ENCODE peak calls at places on chromosome 12, in seven cellular contexts. One of them, this sample, is unnamed.

GRCh38 chr12:50597200-50598195 is 92.7 kb downstream of the DIP2B start:
- DNase-seq in HepG2: no peak
- DNase-seq in T47D: no peak
- DNase-seq in H1: no peak
- DNase-seq in SK-N-SH: no peak
- DNase-seq in GM12878: peak
- DNase-seq in K562: peak
- DNase-seq in this sample: peak

GRCh38 chr12:50765325-50765911 is 1.5 kb downstream of the ATF1 start:
- DNase-seq in HepG2: peak
- DNase-seq in H1: no peak
- DNase-seq in T47D: peak
- DNase-seq in K562: peak
- DNase-seq in SK-N-SH: peak
- DNase-seq in GM12878: no peak
- DNase-seq in this sample: no peak

GRCh38 chr12:21001778-21002177 is 129.2 kb upstream of the SLCO1B1 start:
- DNase-seq in HepG2: no peak
- DNase-seq in H1: no peak
- DNase-seq in SK-N-SH: no peak
- DNase-seq in K562: no peak
- DNase-seq in GM12878: no peak
- DNase-seq in T47D: no peak
- DNase-seq in this sample: no peak

GRCh38 chr12:84497819-84498218 is 414.8 kb downstream of the SLC6A15 start:
- DNase-seq in SK-N-SH: no peak
- DNase-seq in H1: no peak
- DNase-seq in GM12878: no peak
- DNase-seq in K562: no peak
- DNase-seq in HepG2: peak
- DNase-seq in T47D: peak
- DNase-seq in this sample: peak

GRCh38 chr12:31582155-31582554 is 8.8 kb downstream of the DENND5B start:
- DNase-seq in SK-N-SH: no peak
- DNase-seq in HepG2: no peak
- DNase-seq in GM12878: no peak
- DNase-seq in H1: no peak
- DNase-seq in T47D: no peak
- DNase-seq in K562: no peak
- DNase-seq in this sample: no peak

GRCh38 chr12:80441921-80442320 is 2.1 kb upstream of the PTPRQ start:
- DNase-seq in T47D: peak
- DNase-seq in K562: no peak
- DNase-seq in GM12878: no peak
- DNase-seq in HepG2: no peak
- DNase-seq in H1: no peak
- DNase-seq in SK-N-SH: no peak
- DNase-seq in this sample: no peak

GRCh38 chr12:12503384-12504078 is 59.1 kb downstream of the DUSP16 start:
- DNase-seq in SK-N-SH: no peak
- DNase-seq in T47D: no peak
- DNase-seq in HepG2: no peak
- DNase-seq in K562: no peak
- DNase-seq in H1: peak
- DNase-seq in GM12878: no peak
- DNase-seq in this sample: no peak

GRCh38 chr12:50595667-50596066 is 90.9 kb downstream of the DIP2B start:
- DNase-seq in K562: peak
- DNase-seq in SK-N-SH: no peak
- DNase-seq in H1: no peak
- DNase-seq in HepG2: no peak
- DNase-seq in GM12878: no peak
- DNase-seq in T47D: no peak
- DNase-seq in this sample: no peak

GRCh38 chr12:17802657-17803641 is 287.0 kb downstream of the RERGL start:
- DNase-seq in GM12878: no peak
- DNase-seq in K562: no peak
- DNase-seq in HepG2: no peak
- DNase-seq in T47D: peak
- DNase-seq in H1: no peak
- DNase-seq in SK-N-SH: no peak
- DNase-seq in this sample: no peak

GRCh38 chr12:109575683-109576082 is 2.1 kb downstream of the MVK start:
- DNase-seq in T47D: no peak
- DNase-seq in HepG2: no peak
- DNase-seq in SK-N-SH: no peak
- DNase-seq in H1: no peak
- DNase-seq in K562: no peak
- DNase-seq in GM12878: no peak
- DNase-seq in this sample: no peak

DNA sequence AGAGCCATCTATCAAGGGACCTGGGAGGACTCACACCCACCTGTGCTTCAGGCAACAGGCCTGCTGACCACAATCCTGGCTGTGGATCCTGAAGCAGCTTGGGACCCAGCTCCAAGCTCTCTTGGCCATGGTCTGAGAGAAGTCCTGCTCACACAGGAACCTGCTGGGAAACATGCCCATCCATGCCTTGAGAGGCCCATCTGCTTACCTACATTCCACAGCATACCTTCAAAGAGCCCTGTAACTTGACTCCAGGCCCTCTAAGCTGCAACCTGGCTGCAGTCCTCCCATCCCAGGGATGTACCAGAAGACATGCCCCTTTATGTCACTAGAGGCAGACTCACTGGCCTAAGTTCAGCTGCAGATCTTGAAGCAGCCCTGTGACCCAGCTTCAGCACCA is 61.7 kb upstream of the AMIGO2 start:
- DNase-seq in SK-N-SH: no peak
- DNase-seq in HepG2: no peak
- DNase-seq in H1: no peak
- DNase-seq in GM12878: no peak
- DNase-seq in K562: no peak
- DNase-seq in T47D: peak
- DNase-seq in this sample: no peak
- TF ChIP-seq JUND in SK-N-SH: no peak
- TF ChIP-seq JUND in HepG2: no peak
- TF ChIP-seq JUND in H1: no peak
- TF ChIP-seq JUND in GM12878: no peak
- TF ChIP-seq JUND in K562: no peak
- TF ChIP-seq JUND in T47D: no peak
- TF ChIP-seq JUND in this sample: no peak

GRCh38 chr12:55068416-55069010 is 48.7 kb downstream of the NEUROD4 start:
- DNase-seq in T47D: peak
- DNase-seq in HepG2: peak
- DNase-seq in H1: no peak
- DNase-seq in SK-N-SH: peak
- DNase-seq in K562: peak
- DNase-seq in GM12878: no peak
- DNase-seq in this sample: peak

GRCh38 chr12:55067701-55068100 is 47.9 kb downstream of the NEUROD4 start:
- DNase-seq in H1: no peak
- DNase-seq in SK-N-SH: no peak
- DNase-seq in T47D: no peak
- DNase-seq in K562: no peak
- DNase-seq in HepG2: no peak
- DNase-seq in GM12878: no peak
- DNase-seq in this sample: no peak

GRCh38 chr12:55073043-55074022 is 52.9 kb upstream of the OR9K2 start:
- DNase-seq in T47D: peak
- DNase-seq in SK-N-SH: peak
- DNase-seq in K562: peak
- DNase-seq in GM12878: peak
- DNase-seq in H1: no peak
- DNase-seq in HepG2: peak
- DNase-seq in this sample: peak

GRCh38 chr12:55074771-55075170 is 51.4 kb upstream of the OR9K2 start:
- DNase-seq in T47D: no peak
- DNase-seq in HepG2: no peak
- DNase-seq in GM12878: no peak
- DNase-seq in SK-N-SH: no peak
- DNase-seq in H1: no peak
- DNase-seq in K562: no peak
- DNase-seq in this sample: no peak

DNA sequence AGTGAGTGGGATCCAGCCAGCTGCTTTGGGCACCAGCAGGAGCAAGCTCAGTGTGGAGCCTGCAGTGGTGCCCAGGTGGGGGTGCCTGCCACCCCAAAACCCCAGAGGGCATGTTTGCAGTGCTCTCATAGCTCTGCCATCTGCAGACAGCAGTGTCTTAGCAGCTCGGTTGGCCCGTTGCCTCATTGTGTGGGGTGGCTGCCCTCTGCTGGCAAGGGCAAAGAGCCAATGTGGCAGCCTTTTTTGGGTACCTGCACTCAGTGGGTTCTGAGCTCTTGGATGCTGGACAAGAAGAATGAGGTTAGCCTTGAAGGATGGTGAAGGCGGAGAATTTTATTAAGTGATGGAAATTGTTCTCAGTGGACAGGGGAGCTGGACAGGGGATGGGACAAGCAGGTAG is 52.3 kb downstream of the NEUROD4 start:
- DNase-seq in HepG2: peak
- DNase-seq in SK-N-SH: no peak
- DNase-seq in H1: no peak
- DNase-seq in K562: no peak
- DNase-seq in GM12878: no peak
- DNase-seq in T47D: peak
- DNase-seq in this sample: peak
- TF ChIP-seq JUND in HepG2: no peak
- TF ChIP-seq JUND in SK-N-SH: no peak
- TF ChIP-seq JUND in H1: no peak
- TF ChIP-seq JUND in K562: no peak
- TF ChIP-seq JUND in GM12878: no peak
- TF ChIP-seq JUND in T47D: no peak
- TF ChIP-seq JUND in this sample: no peak

GRCh38 chr12:15778126-15778525 is 11.1 kb downstream of the EPS8 start:
- DNase-seq in GM12878: no peak
- DNase-seq in K562: no peak
- DNase-seq in HepG2: no peak
- DNase-seq in SK-N-SH: no peak
- DNase-seq in T47D: no peak
- DNase-seq in H1: no peak
- DNase-seq in this sample: no peak
- TF ChIP-seq JUND in GM12878: no peak
- TF ChIP-seq JUND in K562: no peak
- TF ChIP-seq JUND in HepG2: no peak
- TF ChIP-seq JUND in SK-N-SH: peak
- TF ChIP-seq JUND in T47D: no peak
- TF ChIP-seq JUND in H1: no peak
- TF ChIP-seq JUND in this sample: no peak

DNA sequence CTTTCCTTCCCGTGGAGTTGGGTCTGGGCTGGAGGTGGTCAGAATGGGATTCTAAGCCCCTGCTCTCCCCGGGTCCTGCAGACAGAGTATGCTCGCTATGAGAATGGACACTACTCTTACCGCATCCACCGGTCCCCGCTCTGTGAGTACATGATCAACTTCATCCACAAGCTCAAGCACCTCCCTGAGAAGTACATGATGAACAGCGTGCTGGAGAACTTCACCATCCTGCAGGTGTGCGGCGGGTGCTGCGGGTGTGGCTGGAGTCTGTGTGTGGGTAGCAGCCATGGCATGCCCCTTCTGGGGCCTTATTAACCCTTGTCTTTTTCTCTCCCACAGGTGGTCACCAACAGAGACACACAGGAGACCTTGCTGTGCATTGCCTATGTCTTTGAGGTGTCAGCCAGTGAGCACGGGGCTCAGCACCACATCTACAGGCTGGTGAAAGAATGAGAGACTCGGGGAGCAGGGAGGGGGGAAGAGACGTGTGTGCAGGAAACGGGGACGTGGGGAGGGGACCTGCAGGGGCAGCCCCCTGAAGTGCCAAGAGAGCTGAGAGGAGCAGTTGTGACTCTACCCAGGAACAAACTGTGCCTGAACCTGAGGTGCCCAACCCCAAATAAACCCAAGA is 37.0 kb upstream of the TSPAN9 start:
- DNase-seq in HepG2: no peak
- DNase-seq in SK-N-SH: no peak
- DNase-seq in H1: no peak
- DNase-seq in K562: no peak
- DNase-seq in T47D: no peak
- DNase-seq in GM12878: no peak
- DNase-seq in this sample: no peak
- TF ChIP-seq JUND in HepG2: no peak
- TF ChIP-seq JUND in SK-N-SH: no peak
- TF ChIP-seq JUND in H1: no peak
- TF ChIP-seq JUND in K562: no peak
- TF ChIP-seq JUND in T47D: no peak
- TF ChIP-seq JUND in GM12878: no peak
- TF ChIP-seq JUND in this sample: no peak

GRCh38 chr12:114240288-114240687 is 165.7 kb downstream of the TBX5 start:
- DNase-seq in HepG2: no peak
- DNase-seq in GM12878: no peak
- DNase-seq in T47D: no peak
- DNase-seq in SK-N-SH: no peak
- DNase-seq in H1: no peak
- DNase-seq in K562: no peak
- DNase-seq in this sample: no peak

GRCh38 chr12:114241973-114242434 is 163.9 kb downstream of the TBX5 start:
- DNase-seq in K562: peak
- DNase-seq in SK-N-SH: no peak
- DNase-seq in HepG2: no peak
- DNase-seq in T47D: peak
- DNase-seq in GM12878: peak
- DNase-seq in H1: no peak
- DNase-seq in this sample: peak

DNA sequence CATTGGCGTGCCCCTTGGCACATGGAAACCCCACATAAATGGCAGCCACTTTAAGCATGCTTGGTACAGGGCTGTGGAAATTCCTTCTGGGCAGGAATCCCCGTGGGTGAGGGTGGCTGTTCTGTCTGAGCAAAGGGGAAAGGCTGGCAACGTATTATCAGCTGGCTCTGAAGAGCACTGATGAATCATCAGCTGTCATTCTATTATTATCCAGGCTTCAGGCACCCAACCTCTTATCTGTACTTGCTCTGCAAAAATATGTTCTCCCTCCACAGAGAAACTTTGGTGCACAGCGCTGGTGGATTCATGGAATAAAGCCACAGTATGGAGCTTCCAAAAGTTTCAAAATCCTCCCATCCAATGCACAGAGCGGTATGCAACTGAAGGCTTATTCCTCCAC is 167.1 kb downstream of the TBX5 start:
- DNase-seq in GM12878: no peak
- DNase-seq in SK-N-SH: no peak
- DNase-seq in T47D: no peak
- DNase-seq in HepG2: no peak
- DNase-seq in H1: no peak
- DNase-seq in K562: no peak
- DNase-seq in this sample: no peak
- TF ChIP-seq JUND in GM12878: no peak
- TF ChIP-seq JUND in SK-N-SH: no peak
- TF ChIP-seq JUND in T47D: no peak
- TF ChIP-seq JUND in HepG2: no peak
- TF ChIP-seq JUND in H1: no peak
- TF ChIP-seq JUND in K562: peak
- TF ChIP-seq JUND in this sample: no peak

DNA sequence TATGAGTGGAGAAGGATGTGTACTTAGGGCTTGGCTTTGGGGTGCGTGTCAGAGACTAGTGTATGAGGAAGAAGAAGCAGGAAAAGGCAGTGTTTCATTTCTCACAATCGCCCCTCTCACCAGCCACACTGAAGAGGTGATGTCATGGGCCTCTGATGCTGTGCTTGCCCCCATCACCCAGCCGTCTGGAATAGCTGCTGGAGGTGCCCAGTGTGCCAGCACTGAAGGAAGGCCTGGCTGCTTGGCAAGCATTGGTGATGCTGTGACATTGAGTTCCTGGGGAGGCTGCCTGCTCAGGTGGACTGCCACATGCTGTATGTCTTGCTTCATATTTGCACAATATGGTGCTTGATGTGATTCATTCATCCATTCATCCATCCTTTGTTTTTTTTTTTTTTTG is 56.2 kb downstream of the CRADD start:
- DNase-seq in H1: no peak
- DNase-seq in T47D: no peak
- DNase-seq in SK-N-SH: no peak
- DNase-seq in HepG2: no peak
- DNase-seq in GM12878: no peak
- DNase-seq in K562: no peak
- DNase-seq in this sample: no peak
- TF ChIP-seq JUND in H1: no peak
- TF ChIP-seq JUND in T47D: no peak
- TF ChIP-seq JUND in SK-N-SH: no peak
- TF ChIP-seq JUND in HepG2: no peak
- TF ChIP-seq JUND in GM12878: no peak
- TF ChIP-seq JUND in K562: no peak
- TF ChIP-seq JUND in this sample: no peak